ENCODE peak calls at places on chromosomes 2 and 18, in eight cellular contexts. D, N, B, T, O, V, C and Y are unnamed samples.
A peak's percentile ranks its signal among the peaks of the same experiment; 100 is the strongest.

GRCh38 chr2:239991689-239992314 is 33.3 kb downstream of the NDUFA10 start:
- DNase-seq in O (no peak), B (peak; percentile 78), D (no peak), V (peak; percentile 65), T (no peak), C (peak; percentile 28), N (peak; percentile 46), Y (peak; percentile 48)

GRCh38 chr2:152637251-152637650 is 80.0 kb downstream of the PRPF40A start:
- DNase-seq in C (no peak), B (no peak), D (no peak), N (no peak), O (no peak), V (no peak), T (no peak), Y (no peak)

GRCh38 chr18:7568426-7568825 is 1.3 kb downstream of the PTPRM start:
- DNase-seq in N (no peak), C (no peak), O (no peak), V (peak; percentile 18), T (peak; percentile 44), B (no peak), D (peak; percentile 86), Y (no peak)

GRCh38 chr18:9708057-9708881 is at the start of gene RAB31:
- DNase-seq in C (no peak), T (peak; percentile 81), V (peak; percentile 85), N (peak; percentile 71), O (peak; percentile 38), D (peak; percentile 94), B (peak; percentile 94), Y (peak; percentile 70)

GRCh38 chr2:191696001-191696400 is 18.1 kb downstream of the NABP1 start:
- DNase-seq in T (peak; percentile 31), D (no peak), B (peak; percentile 97), O (no peak), V (peak; percentile 95), N (no peak), C (peak; percentile 68), Y (no peak)

GRCh38 chr2:40746150-40746549 is 294.3 kb upstream of the SLC8A1 start:
- DNase-seq in T (no peak), V (no peak), O (no peak), D (no peak), N (no peak), B (no peak), C (no peak), Y (no peak)

GRCh38 chr2:232420463-232421188 is 14.0 kb downstream of the ALPG start:
- DNase-seq in B (peak; percentile 39), O (no peak), V (no peak), D (no peak), N (peak; percentile 16), C (no peak), T (no peak), Y (no peak)

GRCh38 chr18:70709124-70709523 is 420.3 kb downstream of the SOCS6 start:
- DNase-seq in N (no peak), D (no peak), B (no peak), T (no peak), O (no peak), C (no peak), V (no peak), Y (no peak)

GRCh38 chr18:58572181-58572580 is 56.7 kb downstream of the ALPK2 start:
- DNase-seq in N (peak; percentile 36), O (no peak), T (no peak), D (peak; percentile 34), C (peak; percentile 97), V (peak; percentile 99), B (peak; percentile 97), Y (no peak)

GRCh38 chr2:100603945-100604633 is 41.3 kb downstream of the PDCL3 start:
- DNase-seq in O (no peak), D (no peak), C (no peak), B (peak; percentile 38), V (peak; percentile 23), T (no peak), N (no peak), Y (no peak)

GRCh38 chr18:63088262-63088661 is 231.3 kb downstream of the BCL2 start:
- DNase-seq in B (no peak), D (no peak), T (no peak), V (no peak), O (no peak), N (no peak), C (no peak), Y (no peak)

GRCh38 chr2:225994748-225995405 is 595.4 kb downstream of the NYAP2 start:
- DNase-seq in V (peak; percentile 45), C (no peak), D (no peak), O (no peak), B (peak; percentile 81), T (no peak), N (no peak), Y (no peak)

GRCh38 chr18:46946656-46947282 is 29.4 kb downstream of the KATNAL2 start:
- DNase-seq in T (peak; percentile 81), V (peak; percentile 69), B (peak; percentile 91), D (peak; percentile 93), N (peak; percentile 83), O (peak; percentile 78), C (no peak), Y (peak; percentile 79)

GRCh38 chr18:57529151-57529550 is 57.4 kb downstream of the FECH start:
- DNase-seq in O (no peak), D (no peak), V (no peak), B (no peak), N (no peak), T (no peak), C (no peak), Y (no peak)

GRCh38 chr18:11336241-11336640 is 186.9 kb upstream of the PIEZO2 start:
- DNase-seq in T (no peak), O (no peak), B (peak; percentile 36), C (no peak), D (no peak), N (no peak), V (peak; percentile 33), Y (no peak)

GRCh38 chr2:147231607-147232006 is 613.2 kb upstream of the ACVR2A start:
- DNase-seq in D (no peak), T (no peak), N (no peak), O (no peak), C (no peak), V (no peak), B (no peak), Y (no peak)

GRCh38 chr2:31337197-31337596 is 77.3 kb downstream of the XDH start:
- DNase-seq in V (no peak), D (no peak), C (no peak), N (no peak), O (no peak), B (peak; percentile 19), T (no peak), Y (no peak)

GRCh38 chr2:128786800-128787478 is 468.3 kb upstream of the HS6ST1 start:
- DNase-seq in V (no peak), N (no peak), C (no peak), T (no peak), O (no peak), D (peak; percentile 63), B (peak; percentile 5), Y (no peak)

GRCh38 chr2:222904557-222905258 is 43.9 kb downstream of the ACSL3 start:
- DNase-seq in C (peak; percentile 62), V (peak; percentile 91), T (no peak), N (no peak), B (peak; percentile 88), D (no peak), O (no peak), Y (no peak)

GRCh38 chr2:201320257-201320656 is 36.9 kb downstream of the FLACC1 start:
- DNase-seq in N (no peak), B (no peak), T (no peak), C (no peak), O (peak; percentile 43), V (no peak), D (no peak), Y (no peak)

GRCh38 chr2:201319511-201319910 is 37.6 kb downstream of the FLACC1 start:
- DNase-seq in D (no peak), V (no peak), T (no peak), N (no peak), C (no peak), B (no peak), O (no peak), Y (no peak)

GRCh38 chr2:201320701-201321100 is 36.4 kb downstream of the FLACC1 start:
- DNase-seq in B (peak; percentile 9), D (no peak), O (peak; percentile 42), C (no peak), V (no peak), N (no peak), T (no peak), Y (no peak)

GRCh38 chr2:201327678-201328077 is 29.5 kb downstream of the FLACC1 start:
- DNase-seq in T (no peak), N (no peak), V (no peak), D (no peak), B (no peak), C (no peak), O (no peak), Y (no peak)

GRCh38 chr2:201322772-201323171 is 34.4 kb downstream of the FLACC1 start:
- DNase-seq in V (no peak), T (no peak), C (no peak), D (no peak), N (no peak), O (no peak), B (no peak), Y (no peak)
- TF ChIP-seq CTCF in V (no peak), T (no peak), C (no peak), D (no peak), N (no peak), O (no peak), B (no peak), Y (no peak)

GRCh38 chr2:54496920-54497319 is 40.8 kb downstream of the SPTBN1 start:
- DNase-seq in D (no peak), C (no peak), N (no peak), T (no peak), V (no peak), B (no peak), O (no peak), Y (no peak)

GRCh38 chr2:54500404-54501147 is 44.4 kb downstream of the SPTBN1 start:
- DNase-seq in V (peak; percentile 39), T (peak; percentile 44), B (no peak), N (no peak), C (no peak), O (no peak), D (no peak), Y (no peak)

GRCh38 chr2:54499666-54500065 is 43.5 kb downstream of the SPTBN1 start:
- DNase-seq in N (no peak), D (no peak), T (no peak), C (no peak), B (peak; percentile 34), O (no peak), V (peak; percentile 69), Y (no peak)

GRCh38 chr2:54494087-54494486 is 38.0 kb downstream of the SPTBN1 start:
- DNase-seq in N (no peak), C (no peak), B (no peak), D (no peak), V (no peak), O (no peak), T (no peak), Y (no peak)

GRCh38 chr2:54497738-54498680 is 41.9 kb downstream of the SPTBN1 start:
- DNase-seq in C (no peak), T (no peak), V (peak; percentile 63), N (no peak), O (peak; percentile 16), D (no peak), B (peak; percentile 63), Y (no peak)
- TF ChIP-seq CTCF in C (peak; percentile 44), T (peak; percentile 67), V (peak; percentile 55), N (no peak), O (peak; percentile 57), D (peak; percentile 40), B (peak; percentile 22), Y (no peak)

GRCh38 chr2:205051417-205051816 is 506.1 kb downstream of the PARD3B start:
- DNase-seq in V (no peak), T (no peak), C (no peak), O (no peak), D (no peak), B (peak; percentile 9), N (peak; percentile 1), Y (no peak)
- TF ChIP-seq CTCF in V (peak; percentile 29), T (no peak), C (peak; percentile 44), O (peak; percentile 39), D (peak; percentile 50), B (peak; percentile 20), N (no peak), Y (no peak)

GRCh38 chr2:28477645-28478044 is 18.2 kb upstream of the PLB1 start:
- DNase-seq in O (no peak), V (no peak), C (no peak), N (no peak), T (no peak), B (no peak), D (no peak), Y (no peak)
- TF ChIP-seq CTCF in O (no peak), V (no peak), C (no peak), N (no peak), T (no peak), B (no peak), D (no peak), Y (no peak)